ENCODE peak calls at places on chromosomes 7 and 10, in five cellular contexts. M is A549, D is K562, Q is GM12878, G is HepG2. U is an unnamed sample.

GRCh38 chr10:128958881-128959690 is 508.0 kb upstream of the MGMT start:
- DNase-seq in M (no peak), D (no peak), Q (no peak), G (no peak), U (no peak)

GRCh38 chr7:139936760-139937310 is 107.8 kb downstream of the TBXAS1 start:
- DNase-seq in M (no peak), D (peak), Q (no peak), G (peak), U (no peak)

GRCh38 chr7:81158189-81158588 is 239.3 kb upstream of the SEMA3C start:
- DNase-seq in M (peak), D (no peak), Q (no peak), G (no peak), U (no peak)

GRCh38 chr10:73744690-73744994 is 470 bp downstream of the SEC24C start:
- DNase-seq in M (peak), D (peak), Q (no peak), G (peak), U (peak)

GRCh38 chr10:79180619-79181221 is 112.0 kb downstream of the ZMIZ1 start:
- DNase-seq in M (no peak), D (no peak), Q (no peak), G (no peak), U (no peak)

GRCh38 chr7:132035517-132036362 is 479.3 kb upstream of the PODXL start:
- DNase-seq in M (no peak), D (no peak), Q (no peak), G (no peak), U (peak)

GRCh38 chr10:3782099-3782455 is 2.9 kb downstream of the KLF6 start:
- DNase-seq in M (no peak), D (no peak), Q (no peak), G (no peak), U (no peak)

GRCh38 chr7:152969839-152970238 is 210.3 kb downstream of the ACTR3B start:
- DNase-seq in M (no peak), D (no peak), Q (no peak), G (no peak), U (no peak)

GRCh38 chr10:51014680-51015425 is 59.4 kb upstream of the PRKG1 start:
- DNase-seq in M (no peak), D (no peak), Q (no peak), G (no peak), U (no peak)

GRCh38 chr7:149642579-149642978 is 130.8 kb downstream of the ZNF467 start:
- DNase-seq in M (no peak), D (no peak), Q (no peak), G (no peak), U (no peak)

GRCh38 chr10:11243425-11244222 is 226.0 kb downstream of the CELF2 start:
- DNase-seq in M (no peak), D (no peak), Q (no peak), G (no peak), U (no peak)

GRCh38 chr10:79221110-79222051 is 125.9 kb upstream of the PPIF start:
- DNase-seq in M (no peak), D (no peak), Q (no peak), G (no peak), U (peak)

GRCh38 chr10:114401195-114401741 is 3.0 kb downstream of the AFAP1L2 start:
- DNase-seq in M (no peak), D (no peak), Q (no peak), G (no peak), U (no peak)

DNA sequence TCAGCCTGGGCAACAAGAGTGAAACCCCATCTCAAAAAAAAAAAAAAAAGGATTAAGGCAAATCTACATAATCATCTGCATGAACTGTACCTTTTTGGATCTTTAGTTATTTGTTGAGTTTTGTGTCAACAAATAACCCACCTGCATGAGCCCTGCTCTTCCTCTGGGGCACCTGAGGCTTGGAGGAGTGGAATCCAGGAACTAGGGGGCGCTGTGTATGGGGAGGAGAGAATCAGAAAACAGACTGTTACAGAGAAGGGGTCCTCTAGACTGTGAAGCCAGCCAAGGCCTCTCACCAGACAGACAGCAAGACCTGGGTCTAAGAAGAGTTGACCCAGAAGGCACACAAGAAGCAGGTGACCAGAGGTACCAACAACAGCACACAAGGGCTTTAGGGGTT is 682.8 kb upstream of the NRP1 start:
- DNase-seq in M (no peak), D (peak), Q (no peak), G (no peak), U (peak)
- TF ChIP-seq REST in M (no peak), D (no peak), Q (no peak), G (no peak), U (no peak)

DNA sequence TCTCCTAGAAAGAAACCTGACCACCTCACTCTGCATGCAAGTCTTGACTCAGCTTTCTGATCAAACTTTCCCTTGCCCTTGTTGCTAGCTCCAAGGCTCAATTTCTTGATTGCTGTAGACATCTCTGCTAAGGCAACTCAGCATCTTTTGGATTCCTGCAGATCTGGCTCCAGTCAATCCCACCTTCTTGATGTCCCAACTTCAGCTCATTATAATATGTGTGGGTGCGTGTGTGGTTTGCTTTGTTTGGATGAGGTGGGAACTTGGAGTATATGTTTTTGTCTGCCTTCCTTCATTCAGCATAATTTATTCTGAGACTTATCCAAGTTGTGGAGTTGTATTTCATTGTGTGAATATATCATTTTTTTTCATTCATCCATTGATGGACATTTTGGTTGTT is 364.8 kb upstream of the IGFBP3 start:
- DNase-seq in M (no peak), D (no peak), Q (no peak), G (no peak), U (no peak)
- TF ChIP-seq JUNB in M (no peak), D (no peak), Q (no peak), G (no peak), U (no peak)

GRCh38 chr7:26345202-26345601 is 53.5 kb downstream of the SNX10 start:
- DNase-seq in M (no peak), D (no peak), Q (no peak), G (no peak), U (no peak)

GRCh38 chr7:26348234-26348851 is 56.7 kb downstream of the SNX10 start:
- DNase-seq in M (no peak), D (no peak), Q (no peak), G (peak), U (no peak)

GRCh38 chr7:26345837-26346236 is 54.2 kb downstream of the SNX10 start:
- DNase-seq in M (no peak), D (no peak), Q (no peak), G (no peak), U (no peak)

GRCh38 chr7:26348987-26349809 is 57.5 kb downstream of the SNX10 start:
- DNase-seq in M (no peak), D (no peak), Q (no peak), G (no peak), U (no peak)

DNA sequence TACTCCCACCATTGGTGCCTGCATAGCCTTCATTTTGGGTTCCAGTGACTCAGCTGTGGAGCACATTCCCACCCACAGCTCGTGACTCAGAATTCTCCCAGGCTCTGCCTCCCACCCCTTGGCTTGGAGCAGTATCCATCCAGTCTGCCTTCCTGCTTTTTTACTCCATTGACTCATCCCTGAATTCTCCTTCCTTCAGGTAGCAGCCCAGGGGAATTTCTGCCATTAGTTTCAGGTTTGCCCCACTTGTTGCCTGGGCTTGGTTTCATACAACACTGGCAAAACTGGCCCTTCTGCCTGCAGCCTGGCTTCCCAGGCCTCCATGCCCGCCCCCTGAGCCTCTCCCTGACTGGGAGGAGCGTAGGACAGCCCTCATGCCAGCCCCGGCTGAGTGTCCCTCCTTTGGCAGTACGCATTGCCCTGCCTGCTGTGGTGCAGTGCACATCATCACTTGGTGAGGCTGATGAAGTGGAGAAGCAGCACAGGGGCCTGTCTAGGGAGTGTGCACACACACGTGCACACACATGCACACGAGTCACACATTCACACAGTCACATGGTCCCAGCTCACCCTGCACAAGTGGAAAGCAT is 55.0 kb downstream of the SNX10 start:
- DNase-seq in M (no peak), D (no peak), Q (no peak), G (no peak), U (no peak)
- TF ChIP-seq REST in M (no peak), D (no peak), Q (no peak), G (no peak), U (no peak)

GRCh38 chr7:2052657-2053048 is 180.1 kb downstream of the MAD1L1 start:
- DNase-seq in M (no peak), D (no peak), Q (no peak), G (no peak), U (no peak)
- TF ChIP-seq JUNB in M (no peak), D (no peak), Q (no peak), G (no peak), U (no peak)

DNA sequence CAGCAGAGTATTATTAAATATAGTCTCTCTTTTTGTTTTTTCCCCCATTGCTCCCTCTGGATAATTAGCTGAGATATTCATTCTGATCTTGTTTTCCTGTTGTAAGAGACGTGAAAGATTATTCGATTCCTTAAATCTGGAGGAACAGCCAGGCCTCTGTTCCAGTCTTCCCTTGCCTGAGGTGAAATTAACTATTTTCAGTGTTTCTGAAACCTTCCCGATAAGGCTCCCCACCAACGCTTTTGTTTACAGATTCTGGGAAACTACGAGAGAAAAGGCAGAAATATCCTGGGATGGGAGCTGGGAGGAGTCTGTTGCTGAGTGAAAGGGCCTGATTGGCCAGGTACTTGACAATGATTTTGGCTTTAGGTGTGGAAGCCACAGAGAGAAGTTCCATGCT is 63.6 kb upstream of the AGR3 start:
- DNase-seq in M (no peak), D (no peak), Q (no peak), G (no peak), U (no peak)
- TF ChIP-seq REST in M (no peak), D (no peak), Q (no peak), G (no peak), U (no peak)

GRCh38 chr7:28093617-28094232 is 86.9 kb downstream of the JAZF1 start:
- DNase-seq in M (peak), D (peak), Q (no peak), G (peak), U (peak)
- TF ChIP-seq JUNB in M (no peak), D (no peak), Q (no peak), G (no peak), U (no peak)

GRCh38 chr7:130695840-130696239 is 9.5 kb upstream of the TSGA13 start:
- DNase-seq in M (peak), D (peak), Q (no peak), G (peak), U (peak)
- TF ChIP-seq REST in M (no peak), D (no peak), Q (no peak), G (no peak), U (no peak)

DNA sequence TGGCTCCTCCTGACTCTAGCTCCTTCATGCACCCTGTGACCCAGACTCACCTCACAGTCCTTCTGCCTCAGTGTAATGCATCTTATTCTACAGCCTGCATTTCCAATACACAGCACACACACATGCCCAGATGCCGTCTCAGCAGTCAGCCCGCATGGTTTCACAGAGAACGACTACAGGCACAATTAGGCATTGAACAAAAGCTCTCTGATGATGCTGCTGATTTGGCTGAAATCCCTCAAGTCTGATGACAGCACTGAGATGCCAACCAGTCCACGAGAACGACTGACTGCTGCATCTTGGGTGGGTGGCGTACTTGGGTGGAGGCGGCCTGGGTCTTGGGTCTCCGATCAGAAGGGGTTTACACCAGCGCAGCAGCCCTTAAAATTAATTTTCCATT is 200.4 kb downstream of the TAX1BP1 start:
- DNase-seq in M (no peak), D (no peak), Q (no peak), G (no peak), U (no peak)
- TF ChIP-seq JUNB in M (no peak), D (no peak), Q (no peak), G (no peak), U (no peak)

GRCh38 chr7:2934211-2934731 is 90.2 kb upstream of the GNA12 start:
- DNase-seq in M (peak), D (no peak), Q (no peak), G (no peak), U (no peak)
- TF ChIP-seq REST in M (no peak), D (no peak), Q (no peak), G (no peak), U (no peak)

GRCh38 chr10:70174058-70174741 is 3.9 kb upstream of the SAR1A start:
- DNase-seq in M (no peak), D (peak), Q (no peak), G (peak), U (no peak)
- TF ChIP-seq JUNB in M (no peak), D (no peak), Q (no peak), G (no peak), U (no peak)